ENCODE peak calls at places on chromosomes 11 and 22, in nine cellular contexts. Z, P, C, F, A, Q, D, J and G are unnamed samples.
A peak's percentile ranks its signal among the peaks of the same experiment; 100 is the strongest.

GRCh38 chr11:16843307-16843706 is 104.9 kb downstream of the C11orf58 start:
- DNase-seq in C (peak; percentile 17), J (no peak), Z (no peak), D (no peak), A (no peak), Q (no peak), P (peak; percentile 75), F (no peak), G (no peak)

GRCh38 chr11:49208006-49208721 is at the start of gene FOLH1:
- DNase-seq in D (peak; percentile 51), C (no peak), Q (peak; percentile 48), F (no peak), J (no peak), A (no peak), Z (peak; percentile 60), P (peak; percentile 96), G (no peak)

GRCh38 chr22:26656896-26657851 is at the start of gene MIAT:
- DNase-seq in P (peak; percentile 26), F (no peak), A (peak; percentile 89), Z (no peak), D (peak; percentile 59), C (no peak), J (peak; percentile 48), Q (no peak), G (no peak)

GRCh38 chr11:74332272-74332671 is 20.8 kb upstream of the P4HA3 start:
- DNase-seq in Z (no peak), D (no peak), Q (no peak), F (no peak), A (no peak), J (no peak), P (peak; percentile 64), C (no peak), G (no peak)

GRCh38 chr22:39017596-39018365 is 3.1 kb upstream of the APOBEC3D start:
- DNase-seq in A (no peak), C (no peak), J (no peak), Q (no peak), P (no peak), F (no peak), Z (no peak), D (no peak), G (no peak)

GRCh38 chr22:19849800-19850481 is 4.7 kb downstream of the GNB1L start:
- DNase-seq in F (no peak), J (no peak), P (peak; percentile 17), C (no peak), A (no peak), D (peak; percentile 81), Z (peak; percentile 46), Q (no peak), G (no peak)

GRCh38 chr11:125162743-125163142 is 1.8 kb upstream of the PKNOX2 start:
- DNase-seq in J (no peak), Z (no peak), C (no peak), Q (no peak), D (no peak), A (peak; percentile 68), F (no peak), P (no peak), G (no peak)

GRCh38 chr11:114291381-114291780 is 4.8 kb upstream of the NNMT start:
- DNase-seq in P (no peak), Q (no peak), D (no peak), J (peak; percentile 95), F (no peak), Z (no peak), C (peak; percentile 87), A (no peak), G (no peak)

GRCh38 chr11:128400382-128401203 is 186.8 kb downstream of the ETS1 start:
- DNase-seq in Q (no peak), P (no peak), Z (no peak), A (no peak), D (no peak), F (no peak), C (no peak), J (no peak), G (no peak)

GRCh38 chr11:46075928-46076327 is 45.3 kb downstream of the PHF21A start:
- DNase-seq in J (no peak), P (no peak), C (no peak), F (no peak), Q (no peak), A (no peak), D (no peak), Z (no peak), G (no peak)

GRCh38 chr11:113728814-113729213 is 22.7 kb upstream of the TMPRSS5 start:
- DNase-seq in Q (no peak), J (no peak), Z (no peak), A (no peak), F (no peak), D (no peak), C (no peak), P (no peak), G (no peak)

GRCh38 chr11:18934195-18934808 is 4.9 kb downstream of the MRGPRX1 start:
- DNase-seq in Q (no peak), F (no peak), J (no peak), P (no peak), Z (no peak), C (no peak), D (no peak), A (no peak), G (no peak)

GRCh38 chr11:13495929-13496328 is at the start of gene PTH:
- DNase-seq in A (no peak), D (no peak), F (no peak), J (no peak), P (no peak), Q (no peak), C (no peak), Z (no peak), G (no peak)

GRCh38 chr11:117618956-117619355 is 178.1 kb downstream of the DSCAML1 start:
- DNase-seq in P (peak; percentile 9), C (no peak), A (peak; percentile 58), F (peak; percentile 28), D (no peak), J (no peak), Q (no peak), Z (no peak), G (no peak)

GRCh38 chr11:35943294-35943693 is 568 bp upstream of the LDLRAD3 start:
- DNase-seq in F (no peak), A (no peak), D (no peak), J (no peak), Q (no peak), P (no peak), Z (no peak), C (peak; percentile 41), G (no peak)
- H3K27ac ChIP-seq in F (peak overlapping the region; percentile 30), A (no peak overlapping the region), D (peak overlapping the region; percentile 14), J (peak overlapping the region; percentile 22), Q (peak overlapping the region; percentile 36), P (no peak overlapping the region), Z (peak overlapping the region; percentile 49), C (peak overlapping the region; percentile 84), G (no peak overlapping the region)

GRCh38 chr11:88188251-88189030 is 13.2 kb upstream of the RAB38 start:
- DNase-seq in F (no peak), Q (no peak), D (no peak), A (no peak), J (peak; percentile 42), P (no peak), Z (no peak), C (no peak), G (no peak)
- H3K4me3 ChIP-seq in F (no peak overlapping the region), Q (no peak overlapping the region), D (no peak overlapping the region), A (no peak overlapping the region), J (no peak overlapping the region), P (no peak overlapping the region), Z (no peak overlapping the region), C (no peak overlapping the region), G (no peak overlapping the region)

DNA sequence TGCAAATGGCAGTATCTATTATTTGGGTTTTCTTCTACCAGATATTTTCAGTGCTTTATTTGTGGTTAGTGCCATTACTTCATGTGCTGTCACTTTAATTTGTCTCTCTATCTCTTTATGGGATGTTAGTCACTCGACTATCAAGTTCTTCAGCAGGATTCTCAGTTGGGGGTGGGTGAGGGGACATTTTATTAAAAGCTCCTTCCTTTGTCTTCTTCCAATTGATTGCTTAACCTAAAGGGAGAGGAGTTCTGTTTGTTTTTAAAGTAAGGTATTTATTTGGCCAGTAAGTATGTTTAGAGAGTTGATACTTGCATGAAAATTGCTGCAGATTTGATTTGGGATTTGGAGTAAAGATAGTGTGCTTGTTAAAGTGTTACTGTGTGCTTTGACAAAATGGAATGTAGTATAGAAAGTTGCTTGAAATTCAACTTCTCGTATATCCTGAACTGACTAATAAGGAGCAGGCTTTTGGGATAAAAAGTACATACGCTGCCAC is 10.2 kb downstream of the YAP1 start:
- DNase-seq in J (peak; percentile 32), P (no peak), Z (no peak), F (no peak), Q (no peak), D (no peak), A (no peak), C (no peak), G (no peak)
- H3K27me3 ChIP-seq in J (no peaks in the 10 kb centered on the region), P (no peaks in the 10 kb centered on the region), Z (no peaks in the 10 kb centered on the region), F (no peaks in the 10 kb centered on the region), Q (no peaks in the 10 kb centered on the region), D (no peaks in the 10 kb centered on the region), A (peaks cover 8% of the 10 kb centered on the region), C (no peaks in the 10 kb centered on the region), G (no peaks in the 10 kb centered on the region)

GRCh38 chr11:115504279-115505158 is at the start of gene CADM1:
- DNase-seq in P (peak; percentile 95), F (peak; percentile 95), C (peak; percentile 83), Q (peak; percentile 97), Z (peak; percentile 94), J (peak; percentile 95), D (peak; percentile 96), A (peak; percentile 99), G (peak; percentile 84)

GRCh38 chr11:115502636-115503082 is 1.6 kb downstream of the CADM1 start:
- DNase-seq in D (peak; percentile 45), C (no peak), Q (no peak), Z (no peak), P (no peak), F (no peak), A (no peak), J (no peak), G (no peak)

GRCh38 chr11:115503886-115504278 is 333 bp downstream of the CADM1 start:
- DNase-seq in F (no peak), P (no peak), J (no peak), D (no peak), C (no peak), Z (no peak), A (no peak), Q (no peak), G (no peak)

GRCh38 chr11:115501895-115502589 is 2.2 kb downstream of the CADM1 start:
- DNase-seq in J (peak; percentile 53), Z (no peak), C (no peak), D (no peak), P (no peak), Q (no peak), A (peak; percentile 53), F (no peak), G (no peak)

DNA sequence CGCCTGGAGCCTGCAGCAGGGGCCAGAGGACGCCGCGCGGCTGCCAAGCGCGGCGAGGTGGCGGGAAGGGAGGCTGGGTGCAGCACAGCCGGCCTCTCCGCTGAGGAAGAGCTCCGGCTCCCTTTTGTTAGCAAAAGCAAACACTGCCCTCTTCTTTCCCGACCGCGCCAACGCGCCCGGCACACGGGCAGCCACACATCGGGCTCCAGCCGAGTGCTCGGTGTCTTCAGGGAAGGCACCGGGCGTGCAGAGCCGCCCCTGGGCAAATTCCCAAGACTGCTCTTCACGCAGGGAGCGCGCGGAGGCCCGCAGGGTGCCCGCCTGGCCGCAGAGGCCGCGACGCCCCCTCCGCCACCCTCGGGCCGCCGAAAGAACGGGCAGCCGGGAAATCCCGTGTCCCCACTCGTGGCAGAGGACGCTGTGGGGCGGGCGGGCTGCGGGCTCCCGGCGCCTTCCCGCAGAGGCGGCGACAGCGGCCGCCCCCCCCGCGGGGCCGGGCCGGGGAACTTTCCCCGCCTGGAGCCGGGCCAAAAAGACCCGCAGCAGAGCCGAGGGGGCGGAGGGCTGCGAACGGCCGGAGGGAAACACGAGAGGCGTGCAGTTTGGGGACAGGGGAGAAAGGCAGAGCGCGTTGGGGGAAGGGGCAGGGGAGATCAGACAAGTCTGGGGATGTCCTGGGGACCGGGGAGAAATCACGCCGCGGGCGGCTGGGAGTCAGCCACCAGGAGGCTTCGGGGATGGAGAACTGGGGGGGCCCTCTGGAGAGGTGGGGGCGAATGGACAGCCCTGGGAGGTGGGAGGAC is 931 bp downstream of the CADM1 start:
- DNase-seq in Z (peak; percentile 66), A (peak; percentile 85), D (peak; percentile 78), F (peak; percentile 73), Q (peak; percentile 81), J (peak; percentile 71), C (peak; percentile 27), P (peak; percentile 77), G (no peak)
- H3K27ac ChIP-seq in Z (peak overlapping the region; percentile 86), A (no peak overlapping the region), D (peak overlapping the region; percentile 59), F (no peak overlapping the region), Q (peak overlapping the region; percentile 76), J (no peak overlapping the region), C (no peak overlapping the region), P (peak overlapping the region; percentile 16), G (no peak overlapping the region)